ENCODE peak calls at places on chromosomes 6 and 20, in six cellular contexts. One of them, this sample, is unnamed. For H3K36me3, the result is how much of the 10 kb centered on the place peaks cover.

GRCh38 chr6:150426198-150426597 is 57.4 kb downstream of the IYD start:
- DNase-seq in OCI-LY7: no peak
- DNase-seq in PC-3: no peak
- DNase-seq in fibroblast of lung: no peak
- DNase-seq in Karpas-422: no peak
- DNase-seq in hepatocyte: no peak
- DNase-seq in this sample: no peak

GRCh38 chr6:29519291-29520010 is 31.7 kb upstream of the MAS1L start:
- DNase-seq in OCI-LY7: no peak
- DNase-seq in PC-3: no peak
- DNase-seq in fibroblast of lung: no peak
- DNase-seq in Karpas-422: no peak
- DNase-seq in hepatocyte: no peak
- DNase-seq in this sample: no peak

GRCh38 chr20:11156922-11157321 is 483.1 kb upstream of the JAG1 start:
- DNase-seq in OCI-LY7: no peak
- DNase-seq in PC-3: no peak
- DNase-seq in fibroblast of lung: no peak
- DNase-seq in Karpas-422: no peak
- DNase-seq in hepatocyte: no peak
- DNase-seq in this sample: no peak

GRCh38 chr6:141421378-141421777 is 711.3 kb upstream of the GJE1 start:
- DNase-seq in OCI-LY7: no peak
- DNase-seq in PC-3: peak
- DNase-seq in fibroblast of lung: peak
- DNase-seq in Karpas-422: no peak
- DNase-seq in hepatocyte: no peak
- DNase-seq in this sample: no peak

GRCh38 chr20:54347216-54347833 is 128.1 kb upstream of the DOK5 start:
- DNase-seq in OCI-LY7: no peak
- DNase-seq in PC-3: no peak
- DNase-seq in fibroblast of lung: peak
- DNase-seq in Karpas-422: no peak
- DNase-seq in hepatocyte: no peak
- DNase-seq in this sample: no peak

GRCh38 chr20:1390552-1391403 is 2.1 kb downstream of the FKBP1A start:
- DNase-seq in OCI-LY7: no peak
- DNase-seq in PC-3: no peak
- DNase-seq in fibroblast of lung: no peak
- DNase-seq in Karpas-422: peak
- DNase-seq in hepatocyte: no peak
- DNase-seq in this sample: no peak

GRCh38 chr6:2999005-2999620 is 581 bp upstream of the NQO2 start:
- DNase-seq in OCI-LY7: peak
- DNase-seq in PC-3: peak
- DNase-seq in fibroblast of lung: peak
- DNase-seq in Karpas-422: no peak
- DNase-seq in hepatocyte: peak
- DNase-seq in this sample: no peak

GRCh38 chr20:3276400-3277015 is 37.5 kb upstream of the SLC4A11 start:
- DNase-seq in OCI-LY7: peak
- DNase-seq in PC-3: peak
- DNase-seq in fibroblast of lung: peak
- DNase-seq in Karpas-422: peak
- DNase-seq in hepatocyte: peak
- DNase-seq in this sample: peak

GRCh38 chr6:12339808-12340487 is 49.8 kb downstream of the EDN1 start:
- DNase-seq in OCI-LY7: no peak
- DNase-seq in PC-3: no peak
- DNase-seq in fibroblast of lung: no peak
- DNase-seq in Karpas-422: no peak
- DNase-seq in hepatocyte: no peak
- DNase-seq in this sample: no peak

GRCh38 chr6:150998992-150999975 is 133.8 kb downstream of the MTHFD1L start:
- DNase-seq in OCI-LY7: no peak
- DNase-seq in PC-3: no peak
- DNase-seq in fibroblast of lung: no peak
- DNase-seq in Karpas-422: no peak
- DNase-seq in hepatocyte: no peak
- DNase-seq in this sample: no peak

DNA sequence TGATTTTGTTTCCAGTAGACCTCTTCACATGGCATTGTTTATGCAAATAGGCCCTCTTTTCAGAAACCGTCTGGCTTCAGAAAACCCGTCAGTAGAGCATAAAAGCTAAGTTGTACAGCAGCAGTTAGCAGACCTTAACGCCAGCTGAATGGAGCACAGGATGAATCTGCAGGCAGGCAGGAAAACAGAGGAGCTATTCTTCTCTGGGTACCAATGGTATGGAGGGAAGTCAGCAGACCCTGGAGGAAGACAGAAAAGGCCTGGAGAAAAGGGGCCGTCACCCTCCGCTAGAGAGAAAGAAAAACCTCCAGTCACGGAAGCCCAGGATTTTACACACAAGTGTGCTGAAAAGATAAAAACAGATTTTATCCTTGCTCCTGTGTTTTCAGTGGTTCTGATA is 215.7 kb downstream of the HDGFL1 start:
- DNase-seq in OCI-LY7: no peak
- DNase-seq in PC-3: no peak
- DNase-seq in fibroblast of lung: peak
- DNase-seq in Karpas-422: no peak
- DNase-seq in hepatocyte: peak
- DNase-seq in this sample: peak
- H2AFZ ChIP-seq in OCI-LY7: no peak
- H2AFZ ChIP-seq in PC-3: no peak
- H2AFZ ChIP-seq in fibroblast of lung: peak
- H2AFZ ChIP-seq in Karpas-422: no peak
- H2AFZ ChIP-seq in hepatocyte: peak
- H2AFZ ChIP-seq in this sample: peak

DNA sequence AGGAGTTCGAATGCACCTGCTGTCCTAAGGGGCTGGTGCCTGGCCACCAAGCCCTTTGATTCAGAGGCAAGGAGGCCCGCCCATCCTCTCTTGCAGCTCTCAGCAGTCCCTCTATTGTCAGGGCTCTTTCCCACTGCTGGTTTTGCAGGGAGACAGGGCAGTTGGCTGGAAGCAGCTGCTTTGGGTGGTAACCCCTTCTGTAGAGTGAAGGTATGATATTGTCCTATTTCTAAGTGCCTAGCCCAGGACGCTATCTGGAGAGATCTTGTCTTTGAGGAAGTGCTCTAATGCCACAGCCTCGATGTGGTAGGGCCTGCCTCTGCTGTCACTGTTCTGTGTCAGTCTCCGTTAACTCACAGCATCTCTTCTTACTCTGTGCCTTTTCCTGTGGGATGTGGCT is 5.6 kb downstream of the PLCG1 start:
- DNase-seq in OCI-LY7: peak
- DNase-seq in PC-3: no peak
- DNase-seq in fibroblast of lung: no peak
- DNase-seq in Karpas-422: peak
- DNase-seq in hepatocyte: no peak
- DNase-seq in this sample: no peak
- H3K36me3 ChIP-seq in OCI-LY7: under half
- H3K36me3 ChIP-seq in PC-3: under half
- H3K36me3 ChIP-seq in fibroblast of lung: under half
- H3K36me3 ChIP-seq in Karpas-422: under half
- H3K36me3 ChIP-seq in hepatocyte: under half
- H3K36me3 ChIP-seq in this sample: under half

DNA sequence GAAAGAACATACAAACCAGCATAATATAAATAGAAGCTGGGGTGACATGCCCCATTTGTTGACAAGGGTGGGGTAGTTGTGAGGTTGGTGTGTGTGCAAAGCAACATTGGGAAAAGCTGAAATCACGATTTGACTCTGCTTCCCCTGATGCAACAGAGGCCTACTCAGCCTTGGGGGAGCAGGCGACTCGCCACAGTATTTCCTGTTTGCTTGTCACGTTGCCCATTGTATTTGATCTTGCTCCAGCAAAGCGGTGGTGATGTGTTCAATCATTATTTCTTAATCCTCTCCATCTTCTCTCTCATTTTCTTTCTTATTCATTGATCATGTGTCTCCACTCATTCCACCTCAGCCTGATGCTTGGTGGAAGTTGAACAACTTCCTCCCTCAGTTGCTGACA is 165.8 kb upstream of the CITED2 start:
- DNase-seq in OCI-LY7: no peak
- DNase-seq in PC-3: peak
- DNase-seq in fibroblast of lung: peak
- DNase-seq in Karpas-422: no peak
- DNase-seq in hepatocyte: no peak
- DNase-seq in this sample: no peak
- H2AFZ ChIP-seq in OCI-LY7: no peak
- H2AFZ ChIP-seq in PC-3: peak
- H2AFZ ChIP-seq in fibroblast of lung: no peak
- H2AFZ ChIP-seq in Karpas-422: no peak
- H2AFZ ChIP-seq in hepatocyte: no peak
- H2AFZ ChIP-seq in this sample: no peak

GRCh38 chr20:62308102-62308822 is 5.5 kb downstream of the ADRM1 start:
- DNase-seq in OCI-LY7: no peak
- DNase-seq in PC-3: no peak
- DNase-seq in fibroblast of lung: no peak
- DNase-seq in Karpas-422: no peak
- DNase-seq in hepatocyte: no peak
- DNase-seq in this sample: no peak
- H3K36me3 ChIP-seq in OCI-LY7: half or more
- H3K36me3 ChIP-seq in PC-3: half or more
- H3K36me3 ChIP-seq in fibroblast of lung: half or more
- H3K36me3 ChIP-seq in Karpas-422: under half
- H3K36me3 ChIP-seq in hepatocyte: under half
- H3K36me3 ChIP-seq in this sample: under half

GRCh38 chr6:161414800-161415199 is 140.9 kb upstream of the AGPAT4 start:
- DNase-seq in OCI-LY7: no peak
- DNase-seq in PC-3: no peak
- DNase-seq in fibroblast of lung: peak
- DNase-seq in Karpas-422: no peak
- DNase-seq in hepatocyte: no peak
- DNase-seq in this sample: no peak
- H2AFZ ChIP-seq in OCI-LY7: no peak
- H2AFZ ChIP-seq in PC-3: no peak
- H2AFZ ChIP-seq in fibroblast of lung: no peak
- H2AFZ ChIP-seq in Karpas-422: no peak
- H2AFZ ChIP-seq in hepatocyte: no peak
- H2AFZ ChIP-seq in this sample: no peak

DNA sequence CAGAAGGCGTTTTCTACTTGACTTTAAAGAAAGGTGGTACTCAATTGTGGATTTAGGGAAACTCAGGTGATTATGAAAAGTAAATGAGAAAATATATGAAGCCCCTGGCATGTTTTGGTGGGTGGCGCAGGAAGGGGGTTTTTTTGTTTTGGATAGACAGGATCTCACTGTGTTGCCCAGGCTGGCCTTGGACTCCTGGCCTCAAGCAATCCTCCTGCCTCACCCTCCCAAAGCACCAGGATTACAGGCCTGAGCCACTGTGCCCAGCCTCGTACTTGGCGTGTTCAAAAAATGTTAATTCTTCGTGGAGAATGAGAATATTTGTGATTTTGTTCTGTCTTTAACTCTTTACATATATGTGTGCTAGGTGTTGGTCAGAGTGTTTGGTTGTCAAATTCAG is 32.1 kb upstream of the C20orf144 start:
- DNase-seq in OCI-LY7: no peak
- DNase-seq in PC-3: no peak
- DNase-seq in fibroblast of lung: no peak
- DNase-seq in Karpas-422: no peak
- DNase-seq in hepatocyte: no peak
- DNase-seq in this sample: no peak
- H3K36me3 ChIP-seq in OCI-LY7: half or more
- H3K36me3 ChIP-seq in PC-3: under half
- H3K36me3 ChIP-seq in fibroblast of lung: under half
- H3K36me3 ChIP-seq in Karpas-422: under half
- H3K36me3 ChIP-seq in hepatocyte: under half
- H3K36me3 ChIP-seq in this sample: under half

DNA sequence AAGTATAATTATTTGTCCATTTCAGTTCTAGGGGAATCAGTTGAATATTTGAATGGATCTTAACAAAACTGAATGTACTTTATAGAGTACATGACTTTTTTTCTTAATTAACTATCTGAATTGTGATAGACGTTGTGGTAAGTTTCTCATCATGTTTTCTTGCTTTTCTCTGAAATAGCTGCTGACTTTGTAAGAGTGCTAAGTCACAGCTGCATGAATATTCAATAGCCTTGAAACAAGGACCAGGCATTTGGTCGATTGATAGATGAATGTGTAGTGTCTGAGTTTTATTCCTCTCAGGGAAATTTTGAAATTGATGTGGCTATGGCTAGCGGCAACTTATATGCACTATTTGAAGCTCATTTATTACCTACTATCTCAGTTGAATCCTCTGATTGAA is 56.0 kb downstream of the ADGRB3 start:
- DNase-seq in OCI-LY7: no peak
- DNase-seq in PC-3: no peak
- DNase-seq in fibroblast of lung: no peak
- DNase-seq in Karpas-422: no peak
- DNase-seq in hepatocyte: no peak
- DNase-seq in this sample: no peak
- H2AFZ ChIP-seq in OCI-LY7: no peak
- H2AFZ ChIP-seq in PC-3: no peak
- H2AFZ ChIP-seq in fibroblast of lung: no peak
- H2AFZ ChIP-seq in Karpas-422: no peak
- H2AFZ ChIP-seq in hepatocyte: no peak
- H2AFZ ChIP-seq in this sample: no peak

GRCh38 chr20:43463133-43463863 is 5.6 kb downstream of the SRSF6 start:
- DNase-seq in OCI-LY7: no peak
- DNase-seq in PC-3: no peak
- DNase-seq in fibroblast of lung: no peak
- DNase-seq in Karpas-422: no peak
- DNase-seq in hepatocyte: no peak
- DNase-seq in this sample: no peak
- H3K36me3 ChIP-seq in OCI-LY7: half or more
- H3K36me3 ChIP-seq in PC-3: half or more
- H3K36me3 ChIP-seq in fibroblast of lung: under half
- H3K36me3 ChIP-seq in Karpas-422: half or more
- H3K36me3 ChIP-seq in hepatocyte: under half
- H3K36me3 ChIP-seq in this sample: under half

This sample was measured in neural progenitor cell.